ENCODE peak calls at places on chromosomes 3 and 15, in five cellular contexts. Q, X, F, N and J are unnamed samples.

GRCh38 chr3:51384145-51384729 is 854 bp upstream of the MANF start:
- DNase-seq in X (no peak), Q (peak), F (no peak), N (peak), J (no peak)

GRCh38 chr3:29333520-29333919 is 52.6 kb downstream of the RBMS3 start:
- DNase-seq in N (no peak), X (no peak), F (peak), Q (no peak), J (peak)

GRCh38 chr3:36903119-36903882 is 41.6 kb downstream of the TRANK1 start:
- DNase-seq in X (no peak), Q (peak), F (no peak), N (no peak), J (no peak)

GRCh38 chr15:79035111-79035601 is 55.4 kb downstream of the RASGRF1 start:
- DNase-seq in N (no peak), X (no peak), F (no peak), Q (no peak), J (peak)

GRCh38 chr15:58423858-58424608 is 7.8 kb upstream of the LIPC start:
- DNase-seq in X (no peak), F (peak), Q (no peak), N (no peak), J (no peak)

GRCh38 chr3:713225-713624 is 379.6 kb upstream of the CNTN6 start:
- DNase-seq in N (no peak), X (no peak), Q (no peak), F (no peak), J (no peak)

GRCh38 chr3:112813723-112814171 is 32.9 kb downstream of the CD200R1L start:
- DNase-seq in X (no peak), F (peak), N (no peak), Q (no peak), J (peak)

GRCh38 chr3:173584834-173585831 is 187.6 kb downstream of the NLGN1 start:
- DNase-seq in X (no peak), F (peak), Q (no peak), N (no peak), J (peak)

GRCh38 chr3:31634485-31634884 is 101.8 kb downstream of the STT3B start:
- DNase-seq in F (peak), X (no peak), N (no peak), Q (no peak), J (peak)

GRCh38 chr15:59255647-59256380 is 49.2 kb downstream of the LDHAL6B start:
- DNase-seq in X (peak), N (no peak), F (no peak), Q (no peak), J (no peak)

GRCh38 chr15:48976444-48977088 is 12.8 kb upstream of the SHC4 start:
- DNase-seq in N (no peak), F (no peak), X (no peak), Q (no peak), J (no peak)

GRCh38 chr3:118838871-118839270 is 195.8 kb downstream of the IGSF11 start:
- DNase-seq in Q (no peak), X (no peak), F (no peak), N (no peak), J (no peak)

GRCh38 chr3:148681080-148681479 is 16.6 kb upstream of the AGTR1 start:
- DNase-seq in Q (no peak), N (no peak), F (no peak), X (no peak), J (no peak)

GRCh38 chr3:99167016-99167415 is 265.5 kb upstream of the DCBLD2 start:
- DNase-seq in N (no peak), X (no peak), Q (no peak), F (peak), J (no peak)

GRCh38 chr15:52100807-52101206 is 11.8 kb downstream of the BCL2L10 start:
- DNase-seq in F (peak), Q (no peak), X (peak), N (peak), J (peak)

GRCh38 chr15:51160484-51160883 is 65.8 kb upstream of the TNFAIP8L3 start:
- DNase-seq in X (no peak), Q (no peak), F (no peak), N (no peak), J (no peak)

GRCh38 chr3:27679691-27680090 is 42.4 kb downstream of the EOMES start:
- DNase-seq in Q (no peak), N (no peak), F (peak), X (no peak), J (no peak)

GRCh38 chr3:126293370-126294082 is 63.7 kb downstream of the KLF15 start:
- DNase-seq in Q (no peak), N (no peak), X (peak), F (no peak), J (peak)

GRCh38 chr15:92453611-92454010 is 59.9 kb downstream of the ST8SIA2 start:
- DNase-seq in X (no peak), Q (no peak), F (no peak), N (no peak), J (no peak)

GRCh38 chr15:31266712-31267111 is 59.9 kb upstream of the KLF13 start:
- DNase-seq in N (no peak), Q (no peak), F (no peak), X (no peak), J (no peak)

GRCh38 chr3:46472056-46472455 is 7.4 kb upstream of the LTF start:
- DNase-seq in Q (no peak), F (no peak), X (no peak), N (no peak), J (no peak)

GRCh38 chr15:48459571-48460461 is 128.6 kb downstream of the DUT start:
- DNase-seq in X (no peak), N (no peak), F (peak), Q (no peak), J (peak)

GRCh38 chr3:61650276-61650675 is 88.9 kb downstream of the PTPRG start:
- DNase-seq in Q (no peak), X (no peak), F (peak), N (peak), J (peak)

GRCh38 chr3:117722856-117723255 is 1013.3 kb downstream of the TUSC7 start:
- DNase-seq in Q (no peak), N (no peak), X (no peak), F (no peak), J (no peak)

GRCh38 chr3:53075743-53076140 is 29.9 kb upstream of the SFMBT1 start:
- DNase-seq in N (no peak), Q (no peak), F (no peak), X (no peak), J (no peak)

GRCh38 chr15:85316244-85316934 is 64.0 kb upstream of the AKAP13 start:
- DNase-seq in Q (no peak), N (no peak), F (no peak), X (no peak), J (peak)

GRCh38 chr15:40340740-40341400 is at the start of gene CCDC9B:
- DNase-seq in Q (no peak), F (peak), X (peak), N (peak), J (peak)

GRCh38 chr3:197216914-197217313 is 81.5 kb downstream of the DLG1 start:
- DNase-seq in F (peak), N (no peak), X (no peak), Q (no peak), J (peak)

GRCh38 chr15:38853608-38854007 is 289.0 kb upstream of the RASGRP1 start:
- DNase-seq in X (no peak), N (no peak), Q (peak), F (no peak), J (peak)

GRCh38 chr3:171323934-171324535 is 136.2 kb downstream of the TNIK start:
- DNase-seq in N (no peak), Q (no peak), F (peak), X (peak), J (no peak)

GRCh38 chr15:75921732-75922703 is 18.3 kb downstream of the FBXO22 start:
- DNase-seq in F (peak), Q (peak), X (peak), N (peak), J (peak)

GRCh38 chr3:185992801-185993467 is 55.1 kb upstream of the TRA2B start:
- DNase-seq in X (no peak), F (peak), N (no peak), Q (no peak), J (peak)

GRCh38 chr3:160661660-160662059 is 15.3 kb upstream of the ARL14 start:
- DNase-seq in Q (peak), X (no peak), N (no peak), F (no peak), J (no peak)

GRCh38 chr15:34609658-34610057 is 26.2 kb upstream of the GOLGA8B start:
- DNase-seq in F (no peak), X (no peak), Q (no peak), N (no peak), J (no peak)

GRCh38 chr3:145767909-145768308 is 393.1 kb downstream of the PLOD2 start:
- DNase-seq in Q (no peak), F (peak), N (no peak), X (no peak), J (no peak)
- TF ChIP-seq CTCF in Q (no peak), F (peak), N (no peak), X (no peak), J (peak)

GRCh38 chr3:10855871-10856662 is 40.0 kb downstream of the SLC6A11 start:
- DNase-seq in F (no peak), Q (no peak), N (no peak), X (no peak), J (no peak)
- TF ChIP-seq CTCF in F (peak), Q (no peak), N (no peak), X (no peak), J (peak)

GRCh38 chr3:16178628-16178988 is 4.1 kb downstream of the GALNT15 start:
- DNase-seq in N (no peak), F (no peak), X (no peak), Q (no peak), J (no peak)
- TF ChIP-seq CTCF in N (no peak), F (no peak), X (no peak), Q (no peak), J (no peak)

GRCh38 chr3:2458816-2459215 is 360.1 kb downstream of the CNTN4 start:
- DNase-seq in N (no peak), Q (no peak), F (no peak), X (no peak), J (no peak)

GRCh38 chr3:2452249-2452648 is 353.6 kb downstream of the CNTN4 start:
- DNase-seq in N (no peak), Q (no peak), F (no peak), X (no peak), J (no peak)

GRCh38 chr3:2456788-2457187 is 358.1 kb downstream of the CNTN4 start:
- DNase-seq in N (no peak), X (no peak), F (no peak), Q (no peak), J (no peak)

DNA sequence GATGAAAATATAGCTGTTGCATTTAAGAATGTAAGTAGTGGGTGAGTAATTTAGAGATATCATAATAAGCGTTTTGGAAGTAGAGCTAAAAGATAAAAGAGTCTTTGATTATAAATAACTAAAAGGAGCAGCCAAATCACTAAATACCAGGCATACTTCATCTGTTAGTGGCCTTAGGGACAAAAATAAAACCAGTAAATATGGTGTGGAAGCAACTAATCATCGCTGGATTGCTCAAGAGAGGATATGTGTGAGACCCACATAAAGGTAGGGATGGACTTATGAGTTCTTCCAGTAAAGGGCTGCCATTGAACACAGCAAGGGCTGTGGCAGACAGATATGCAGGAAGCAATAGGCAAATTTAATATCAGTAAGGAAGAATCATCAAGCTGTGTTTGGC is 356.2 kb downstream of the CNTN4 start:
- DNase-seq in N (no peak), Q (no peak), F (no peak), X (no peak), J (no peak)
- TF ChIP-seq CTCF in N (no peak), Q (no peak), F (no peak), X (no peak), J (no peak)

GRCh38 chr3:72448375-72448823 is 399.8 kb downstream of the SHQ1 start:
- DNase-seq in F (no peak), X (no peak), N (peak), Q (no peak), J (no peak)

GRCh38 chr3:72447059-72447946 is 400.9 kb downstream of the SHQ1 start:
- DNase-seq in X (peak), F (peak), Q (peak), N (peak), J (peak)

GRCh38 chr3:72444642-72445223 is 403.5 kb downstream of the SHQ1 start:
- DNase-seq in X (no peak), F (no peak), N (no peak), Q (no peak), J (no peak)

GRCh38 chr3:72445827-72446405 is 402.3 kb downstream of the SHQ1 start:
- DNase-seq in N (no peak), X (no peak), Q (no peak), F (peak), J (no peak)

DNA sequence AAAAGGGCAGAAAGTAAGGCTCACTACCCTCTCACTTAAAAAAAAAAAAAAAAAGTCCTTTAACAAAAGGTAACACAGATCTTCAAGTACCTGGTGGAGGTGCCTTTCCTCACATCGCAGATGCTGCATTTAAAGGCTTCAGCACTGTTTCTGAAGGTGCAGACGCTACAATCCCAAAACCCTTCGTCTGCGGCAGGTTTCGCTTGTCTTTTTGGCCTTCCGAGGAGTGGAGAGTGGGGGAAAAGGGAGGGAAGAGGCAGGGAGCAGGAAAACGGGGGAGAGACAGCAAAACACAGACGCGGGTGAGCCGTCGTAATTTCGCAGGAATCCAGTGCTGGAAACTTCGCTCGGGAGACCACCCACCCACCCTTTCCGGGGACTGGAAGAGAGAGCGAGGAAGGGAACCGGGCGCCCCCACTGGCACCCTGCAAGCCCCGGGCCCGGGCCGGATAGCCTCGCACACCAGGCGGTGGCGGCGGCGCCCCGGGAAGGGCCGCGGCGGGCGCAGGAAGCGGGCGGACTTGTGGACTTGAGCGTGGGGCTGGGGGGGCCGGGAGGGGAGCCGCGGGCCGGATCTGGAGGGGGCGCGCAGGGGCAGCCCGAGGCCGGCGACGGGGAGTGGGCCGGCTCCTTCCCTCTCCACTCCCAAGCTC is 401.7 kb downstream of the SHQ1 start:
- DNase-seq in Q (no peak), N (no peak), F (peak), X (no peak), J (peak)
- TF ChIP-seq CTCF in Q (peak), N (no peak), F (no peak), X (no peak), J (peak)

GRCh38 chr3:14475601-14476000 is 64.5 kb downstream of the GRIP2 start:
- DNase-seq in N (no peak), F (no peak), Q (no peak), X (no peak), J (no peak)

GRCh38 chr3:14477311-14477935 is 62.7 kb downstream of the GRIP2 start:
- DNase-seq in Q (no peak), N (no peak), F (no peak), X (no peak), J (no peak)

GRCh38 chr3:14478943-14479550 is 61.1 kb downstream of the GRIP2 start:
- DNase-seq in Q (no peak), X (no peak), N (no peak), F (no peak), J (no peak)

GRCh38 chr3:14474363-14475081 is 65.6 kb downstream of the GRIP2 start:
- DNase-seq in N (no peak), X (no peak), F (no peak), Q (no peak), J (no peak)

GRCh38 chr3:14476583-14477265 is 63.4 kb downstream of the GRIP2 start:
- DNase-seq in F (no peak), X (no peak), N (no peak), Q (no peak), J (no peak)
- TF ChIP-seq CTCF in F (no peak), X (no peak), N (no peak), Q (no peak), J (no peak)

GRCh38 chr15:87817553-87817952 is 439.0 kb downstream of the NTRK3 start:
- DNase-seq in Q (no peak), F (peak), N (no peak), X (no peak), J (peak)
- TF ChIP-seq CTCF in Q (no peak), F (peak), N (no peak), X (no peak), J (peak)